ENCODE peak calls at places on chromosomes 16 and 17, in nine cellular contexts. U is Caco-2, Q is left lung, A is MM.1S, B is fibroblast of mammary gland, L is AG04450, E is thoracic aorta, O is fibroblast of lung, J is IMR-90. T is an unnamed sample.

GRCh38 chr17:4236456-4236855 is 27.3 kb downstream of the ANKFY1 start:
- DNase-seq in B (peak; percentile 54), O (peak; percentile 58), L (no peak), A (no peak), E (no peak), U (no peak), Q (no peak), J (peak; percentile 52), T (no peak)

GRCh38 chr17:43983515-43984411 is 20.7 kb upstream of the NAGS start:
- DNase-seq in E (no peak), U (peak; percentile 58), L (no peak), Q (no peak), B (no peak), A (no peak), J (no peak), O (no peak), T (no peak)

GRCh38 chr17:16352838-16353701 is at the start of gene CENPV:
- DNase-seq in B (peak; percentile 16), Q (peak; percentile 39), J (peak; percentile 34), E (no peak), O (peak; percentile 32), U (peak; percentile 82), L (no peak), A (no peak), T (peak; percentile 49)

GRCh38 chr17:40974366-40974765 is 7.6 kb upstream of the KRT39 start:
- DNase-seq in E (no peak), A (no peak), B (no peak), J (no peak), L (no peak), U (no peak), Q (no peak), O (no peak), T (no peak)

GRCh38 chr16:51816929-51817328 is 665.9 kb upstream of the SALL1 start:
- DNase-seq in E (no peak), A (no peak), U (no peak), B (peak; percentile 19), J (peak; percentile 67), L (no peak), O (peak; percentile 50), Q (no peak), T (no peak)

GRCh38 chr16:14097182-14097951 is 26.2 kb downstream of the MRTFB start:
- DNase-seq in L (no peak), E (no peak), B (no peak), A (no peak), J (no peak), Q (no peak), O (no peak), U (peak; percentile 78), T (no peak)

GRCh38 chr16:72913551-72913950 is 134.4 kb downstream of the ZFHX3 start:
- DNase-seq in E (no peak), J (no peak), A (no peak), U (no peak), L (no peak), O (no peak), Q (no peak), B (no peak), T (no peak)

GRCh38 chr16:832652-833336 is 32.3 kb upstream of the GNG13 start:
- DNase-seq in O (no peak), E (no peak), U (peak; percentile 21), L (no peak), A (no peak), Q (no peak), B (no peak), J (no peak), T (no peak)

GRCh38 chr17:50155115-50155819 is 4.8 kb upstream of the PPP1R9B start:
- DNase-seq in U (no peak), A (peak; percentile 58), J (peak; percentile 63), B (no peak), E (peak; percentile 63), Q (no peak), O (peak; percentile 77), L (no peak), T (no peak)

GRCh38 chr17:65005858-65006257 is 50.7 kb downstream of the GNA13 start:
- DNase-seq in O (no peak), L (no peak), U (no peak), B (no peak), A (no peak), E (no peak), J (no peak), Q (no peak), T (no peak)

GRCh38 chr17:44916059-44916780 is 920 bp upstream of the GFAP start:
- DNase-seq in Q (no peak), O (no peak), U (no peak), L (no peak), A (no peak), B (no peak), J (no peak), E (no peak), T (no peak)

GRCh38 chr17:28033972-28034714 is 8.3 kb upstream of the NLK start:
- DNase-seq in J (peak; percentile 91), O (peak; percentile 40), A (no peak), L (peak; percentile 41), Q (no peak), E (no peak), B (peak; percentile 88), U (no peak), T (no peak)

GRCh38 chr17:39022961-39023360 is 55.8 kb upstream of the FBXO47 start:
- DNase-seq in A (no peak), Q (no peak), E (no peak), O (no peak), J (no peak), B (no peak), U (no peak), L (no peak), T (no peak)

GRCh38 chr17:39028690-39029089 is 61.5 kb upstream of the FBXO47 start:
- DNase-seq in O (no peak), A (no peak), B (no peak), L (no peak), U (no peak), E (no peak), Q (no peak), J (no peak), T (no peak)

GRCh38 chr17:39027440-39028035 is 60.3 kb upstream of the FBXO47 start:
- DNase-seq in J (no peak), A (no peak), E (no peak), O (no peak), L (no peak), Q (no peak), B (no peak), U (no peak), T (no peak)

GRCh38 chr17:39027037-39027436 is 59.8 kb upstream of the FBXO47 start:
- DNase-seq in O (peak; percentile 9), J (no peak), E (no peak), Q (peak; percentile 58), L (no peak), U (peak; percentile 40), B (peak; percentile 14), A (no peak), T (no peak)
- H3K4me3 ChIP-seq in O (peak overlapping the region; percentile 28), J (peak overlapping the region; percentile 23), E (peak overlapping the region; percentile 69), Q (peak overlapping the region; percentile 16), L (peak overlapping the region; percentile 36), U (peak overlapping the region; percentile 37), B (peak overlapping the region; percentile 20), A (no peak overlapping the region), T (no peak overlapping the region)

DNA sequence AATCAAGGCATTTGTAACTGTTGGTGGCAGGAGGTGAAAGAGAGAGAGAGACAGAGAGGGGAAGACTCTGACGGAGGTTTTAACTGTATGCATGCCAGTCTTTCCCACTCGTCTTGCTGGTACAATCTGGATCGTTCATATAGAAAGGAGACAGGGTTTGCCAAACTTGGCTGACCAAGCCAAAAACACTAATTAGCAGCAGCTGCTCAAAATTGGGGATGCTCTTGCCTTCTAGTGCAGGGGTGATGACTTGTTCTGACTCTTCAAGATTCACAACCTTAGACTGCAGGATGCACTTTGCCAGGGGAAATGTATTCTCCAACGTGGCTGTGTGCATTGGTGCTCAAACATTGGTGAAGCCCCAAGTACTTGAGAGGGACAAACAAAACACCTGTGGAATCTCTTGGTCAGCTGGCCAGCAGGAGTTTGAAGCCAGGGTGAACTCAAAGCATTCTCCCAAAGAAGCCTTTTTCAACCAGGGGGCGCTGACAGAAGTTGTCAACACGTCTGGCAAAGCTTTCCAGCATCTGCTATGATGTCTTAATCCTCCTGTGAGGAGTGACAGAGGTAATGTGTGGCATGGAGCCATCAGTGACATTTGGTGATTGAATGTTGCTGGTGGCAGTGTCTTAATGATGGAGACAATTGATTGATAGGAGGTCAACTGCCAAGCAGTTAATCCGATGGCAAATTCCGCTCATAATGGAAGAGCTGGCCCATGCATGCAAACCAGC is 257.8 kb upstream of the HSBP1 start:
- DNase-seq in B (no peak), O (no peak), L (no peak), E (no peak), Q (no peak), J (no peak), U (no peak), A (no peak), T (no peak)
- H3K4me3 ChIP-seq in B (no peak overlapping the region), O (no peak overlapping the region), L (no peak overlapping the region), E (no peak overlapping the region), Q (no peak overlapping the region), J (no peak overlapping the region), U (no peak overlapping the region), A (no peak overlapping the region), T (no peak overlapping the region)

GRCh38 chr16:19375561-19376158 is 42.0 kb upstream of the TMC5 start:
- DNase-seq in A (peak; percentile 70), Q (no peak), J (peak; percentile 56), E (no peak), U (peak; percentile 46), B (peak; percentile 67), O (peak; percentile 77), L (peak; percentile 18), T (peak; percentile 40)

GRCh38 chr16:19380316-19380715 is 37.4 kb upstream of the TMC5 start:
- DNase-seq in E (no peak), B (no peak), L (no peak), U (no peak), J (no peak), O (no peak), A (peak; percentile 82), Q (no peak), T (peak; percentile 29)

GRCh38 chr16:19379838-19380237 is 37.8 kb upstream of the TMC5 start:
- DNase-seq in O (no peak), A (no peak), Q (no peak), U (no peak), J (no peak), B (no peak), L (no peak), E (no peak), T (no peak)

GRCh38 chr16:19374402-19374801 is 43.3 kb upstream of the TMC5 start:
- DNase-seq in J (no peak), E (no peak), U (no peak), L (no peak), Q (no peak), A (no peak), O (no peak), B (no peak), T (no peak)

GRCh38 chr16:19377864-19378263 is 39.8 kb upstream of the TMC5 start:
- DNase-seq in A (no peak), Q (no peak), B (peak; percentile 14), O (no peak), L (no peak), J (no peak), U (no peak), E (no peak), T (peak; percentile 24)
- H3K4me3 ChIP-seq in A (no peak overlapping the region), Q (no peak overlapping the region), B (no peak overlapping the region), O (no peak overlapping the region), L (no peak overlapping the region), J (no peak overlapping the region), U (no peak overlapping the region), E (no peak overlapping the region), T (no peak overlapping the region)

DNA sequence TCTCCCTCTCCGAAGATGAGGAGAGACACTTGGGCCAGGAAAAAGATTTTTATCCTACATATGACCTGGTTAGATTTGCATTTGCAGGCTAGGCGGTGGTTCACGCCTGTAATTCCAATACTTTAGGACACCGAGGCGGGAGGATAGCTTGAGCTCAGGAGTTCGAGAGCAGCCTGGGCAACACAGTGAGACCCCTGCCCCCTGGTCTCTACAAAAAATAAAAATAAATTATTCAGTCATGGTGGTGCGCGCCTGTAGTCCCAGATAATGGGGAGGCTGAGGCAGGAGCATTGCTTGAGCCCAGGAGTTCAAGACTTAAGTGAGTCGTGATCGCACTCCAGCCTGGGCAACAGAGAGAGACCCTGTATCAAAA is 7.9 kb upstream of the THAP11 start:
- DNase-seq in O (no peak), L (no peak), A (no peak), Q (no peak), B (no peak), E (no peak), U (no peak), J (no peak), T (no peak)
- H3K4me3 ChIP-seq in O (peak overlapping the region; percentile 83), L (peak overlapping the region; percentile 75), A (peak overlapping the region; percentile 77), Q (peak overlapping the region; percentile 92), B (peak overlapping the region; percentile 83), E (peak overlapping the region; percentile 89), U (peak overlapping the region; percentile 83), J (peak overlapping the region; percentile 75), T (peak overlapping the region; percentile 68)

T was measured in Jurkat, Clone E6-1.